ENCODE peak calls at places on chromosomes 7 and 10, in five cellular contexts. One of them, this sample, is unnamed.

GRCh38 chr10:90751107-90751997 is 106.5 kb downstream of the HTR7 start:
- DNase-seq in H9: peak; percentile 71
- DNase-seq in H1: no peak
- DNase-seq in neuronal stem cell: peak; percentile 47
- DNase-seq in mesenchymal stem cell: peak; percentile 62
- DNase-seq in this sample: peak; percentile 42

GRCh38 chr10:34813626-34814227 is 1.4 kb downstream of the PARD3 start:
- DNase-seq in neuronal stem cell: peak; percentile 27
- DNase-seq in mesenchymal stem cell: peak; percentile 62
- DNase-seq in H9: no peak
- DNase-seq in H1: no peak
- DNase-seq in this sample: peak; percentile 62

GRCh38 chr7:149610441-149611011 is 112.9 kb upstream of the ZNF746 start:
- DNase-seq in neuronal stem cell: no peak
- DNase-seq in H1: no peak
- DNase-seq in mesenchymal stem cell: no peak
- DNase-seq in H9: no peak
- DNase-seq in this sample: no peak

GRCh38 chr10:104376784-104377300 is 23.2 kb downstream of the CFAP58 start:
- DNase-seq in neuronal stem cell: no peak
- DNase-seq in mesenchymal stem cell: no peak
- DNase-seq in H9: no peak
- DNase-seq in H1: no peak
- DNase-seq in this sample: no peak

GRCh38 chr10:113221756-113222168 is 271.7 kb downstream of the TCF7L2 start:
- DNase-seq in H9: peak; percentile 54
- DNase-seq in mesenchymal stem cell: peak; percentile 48
- DNase-seq in H1: no peak
- DNase-seq in neuronal stem cell: no peak
- DNase-seq in this sample: no peak

GRCh38 chr10:50614444-50615137 is 9.2 kb downstream of the SGMS1 start:
- DNase-seq in H1: no peak
- DNase-seq in neuronal stem cell: no peak
- DNase-seq in mesenchymal stem cell: no peak
- DNase-seq in H9: peak; percentile 72
- DNase-seq in this sample: no peak

GRCh38 chr7:351256-351655 is 61.3 kb downstream of the FOXL3 start:
- DNase-seq in mesenchymal stem cell: no peak
- DNase-seq in H9: no peak
- DNase-seq in neuronal stem cell: no peak
- DNase-seq in H1: no peak
- DNase-seq in this sample: no peak

GRCh38 chr10:100774876-100775275 is 29.5 kb downstream of the PAX2 start:
- DNase-seq in mesenchymal stem cell: no peak
- DNase-seq in H1: no peak
- DNase-seq in neuronal stem cell: no peak
- DNase-seq in H9: no peak
- DNase-seq in this sample: no peak

GRCh38 chr7:69399038-69399800 is 199.1 kb upstream of the AUTS2 start:
- DNase-seq in H1: peak; percentile 19
- DNase-seq in H9: peak; percentile 51
- DNase-seq in neuronal stem cell: no peak
- DNase-seq in mesenchymal stem cell: peak; percentile 66
- DNase-seq in this sample: no peak

GRCh38 chr7:2760098-2760889 is 72.3 kb downstream of the AMZ1 start:
- DNase-seq in H9: peak; percentile 67
- DNase-seq in mesenchymal stem cell: peak; percentile 74
- DNase-seq in H1: no peak
- DNase-seq in neuronal stem cell: peak; percentile 21
- DNase-seq in this sample: peak; percentile 54

GRCh38 chr7:36096460-36097095 is 56.5 kb upstream of the EEPD1 start:
- DNase-seq in H9: peak; percentile 48
- DNase-seq in mesenchymal stem cell: no peak
- DNase-seq in H1: no peak
- DNase-seq in neuronal stem cell: no peak
- DNase-seq in this sample: no peak

GRCh38 chr10:114616516-114616915 is 41.6 kb downstream of the ABLIM1 start:
- DNase-seq in H9: no peak
- DNase-seq in neuronal stem cell: no peak
- DNase-seq in mesenchymal stem cell: no peak
- DNase-seq in H1: no peak
- DNase-seq in this sample: peak; percentile 31

GRCh38 chr7:101099969-101100781 is 14.9 kb downstream of the TRIM56 start:
- DNase-seq in mesenchymal stem cell: peak; percentile 99
- DNase-seq in neuronal stem cell: peak; percentile 68
- DNase-seq in H9: peak; percentile 94
- DNase-seq in H1: peak; percentile 92
- DNase-seq in this sample: peak; percentile 99

GRCh38 chr10:29658984-29659769 is 24.4 kb upstream of the SVIL start:
- DNase-seq in H1: no peak
- DNase-seq in neuronal stem cell: no peak
- DNase-seq in H9: no peak
- DNase-seq in mesenchymal stem cell: peak; percentile 100
- DNase-seq in this sample: peak; percentile 100

GRCh38 chr10:32318476-32318896 is 28.5 kb downstream of the EPC1 start:
- DNase-seq in H1: no peak
- DNase-seq in neuronal stem cell: no peak
- DNase-seq in H9: no peak
- DNase-seq in mesenchymal stem cell: no peak
- DNase-seq in this sample: no peak

GRCh38 chr10:79383974-79384606 is 36.8 kb downstream of the PPIF start:
- DNase-seq in mesenchymal stem cell: no peak
- DNase-seq in H1: no peak
- DNase-seq in H9: peak; percentile 19
- DNase-seq in neuronal stem cell: no peak
- DNase-seq in this sample: no peak

GRCh38 chr10:29861811-29862505 is 197.4 kb downstream of the JCAD start:
- DNase-seq in H1: no peak
- DNase-seq in H9: no peak
- DNase-seq in mesenchymal stem cell: no peak
- DNase-seq in neuronal stem cell: no peak
- DNase-seq in this sample: no peak

GRCh38 chr10:29865700-29866355 is 193.6 kb downstream of the JCAD start:
- DNase-seq in neuronal stem cell: no peak
- DNase-seq in H1: no peak
- DNase-seq in H9: no peak
- DNase-seq in mesenchymal stem cell: peak; percentile 22
- DNase-seq in this sample: peak; percentile 9

GRCh38 chr10:102962259-102962658 is 44.2 kb downstream of the CNNM2 start:
- DNase-seq in mesenchymal stem cell: no peak
- DNase-seq in neuronal stem cell: no peak
- DNase-seq in H1: no peak
- DNase-seq in H9: no peak
- DNase-seq in this sample: no peak

GRCh38 chr7:12490105-12490688 is 80.3 kb upstream of the SCIN start:
- DNase-seq in neuronal stem cell: no peak
- DNase-seq in H1: no peak
- DNase-seq in mesenchymal stem cell: peak; percentile 38
- DNase-seq in H9: no peak
- DNase-seq in this sample: peak; percentile 36

GRCh38 chr10:95181731-95182130 is 12.3 kb upstream of the ACSM6 start:
- DNase-seq in mesenchymal stem cell: peak; percentile 26
- DNase-seq in H1: no peak
- DNase-seq in H9: no peak
- DNase-seq in neuronal stem cell: no peak
- DNase-seq in this sample: peak; percentile 61
- H2BK15ac ChIP-seq in mesenchymal stem cell: no peak overlapping the region
- H2BK15ac ChIP-seq in H1: no peak overlapping the region
- H2BK15ac ChIP-seq in H9: no peak overlapping the region
- H2BK15ac ChIP-seq in neuronal stem cell: no peak overlapping the region
- H2BK15ac ChIP-seq in this sample: no peak overlapping the region

GRCh38 chr10:47357131-47357582 is 9.0 kb downstream of the RBP3 start:
- DNase-seq in mesenchymal stem cell: no peak
- DNase-seq in H1: no peak
- DNase-seq in H9: no peak
- DNase-seq in neuronal stem cell: no peak
- DNase-seq in this sample: no peak

GRCh38 chr10:47354162-47354561 is 6.0 kb downstream of the RBP3 start:
- DNase-seq in H9: no peak
- DNase-seq in mesenchymal stem cell: no peak
- DNase-seq in H1: no peak
- DNase-seq in neuronal stem cell: no peak
- DNase-seq in this sample: peak; percentile 5

GRCh38 chr10:47356708-47357107 is 8.5 kb downstream of the RBP3 start:
- DNase-seq in H1: no peak
- DNase-seq in H9: no peak
- DNase-seq in mesenchymal stem cell: no peak
- DNase-seq in neuronal stem cell: no peak
- DNase-seq in this sample: no peak

GRCh38 chr10:47353351-47353750 is 5.2 kb downstream of the RBP3 start:
- DNase-seq in H9: no peak
- DNase-seq in neuronal stem cell: no peak
- DNase-seq in mesenchymal stem cell: no peak
- DNase-seq in H1: no peak
- DNase-seq in this sample: no peak

GRCh38 chr10:47354900-47355299 is 6.7 kb downstream of the RBP3 start:
- DNase-seq in H9: no peak
- DNase-seq in mesenchymal stem cell: no peak
- DNase-seq in H1: no peak
- DNase-seq in neuronal stem cell: no peak
- DNase-seq in this sample: no peak
- H3K14ac ChIP-seq in H9: no peak overlapping the region
- H3K14ac ChIP-seq in mesenchymal stem cell: no peak overlapping the region
- H3K14ac ChIP-seq in H1: no peak overlapping the region
- H3K14ac ChIP-seq in neuronal stem cell: no peak overlapping the region
- H3K14ac ChIP-seq in this sample: no peak overlapping the region

GRCh38 chr10:52959810-52960209 is 187.2 kb upstream of the MBL2 start:
- DNase-seq in H9: no peak
- DNase-seq in H1: no peak
- DNase-seq in neuronal stem cell: no peak
- DNase-seq in mesenchymal stem cell: no peak
- DNase-seq in this sample: no peak
- H2BK15ac ChIP-seq in H9: no peak overlapping the region
- H2BK15ac ChIP-seq in H1: no peak overlapping the region
- H2BK15ac ChIP-seq in neuronal stem cell: no peak overlapping the region
- H2BK15ac ChIP-seq in mesenchymal stem cell: no peak overlapping the region
- H2BK15ac ChIP-seq in this sample: no peak overlapping the region

GRCh38 chr7:76392531-76393115 is 16.9 kb downstream of the SSC4D start:
- DNase-seq in H9: no peak
- DNase-seq in H1: no peak
- DNase-seq in neuronal stem cell: no peak
- DNase-seq in mesenchymal stem cell: no peak
- DNase-seq in this sample: no peak
- H3K14ac ChIP-seq in H9: peak overlapping the region; percentile 14
- H3K14ac ChIP-seq in H1: no peak overlapping the region
- H3K14ac ChIP-seq in neuronal stem cell: no peak overlapping the region
- H3K14ac ChIP-seq in mesenchymal stem cell: peak overlapping the region; percentile 59
- H3K14ac ChIP-seq in this sample: peak overlapping the region; percentile 90

This sample was measured in IMR-90.